ENCODE peak calls at places on chromosome 6, in four cellular contexts. T is astrocyte of the cerebellum, E is AG04450, X is PC-9. C is an unnamed sample.

GRCh38 chr6:6841571-6841970 is 253.1 kb downstream of the LY86 start:
- DNase-seq in T (no peak), E (no peak), X (no peak), C (peak)

GRCh38 chr6:159852877-159853276 is 37.9 kb upstream of the MAS1 start:
- DNase-seq in T (no peak), E (no peak), X (no peak), C (no peak)

GRCh38 chr6:158754738-158755137 is 64.4 kb downstream of the EZR start:
- DNase-seq in T (no peak), E (no peak), X (no peak), C (no peak)

GRCh38 chr6:148885920-148886845 is 139.4 kb downstream of the UST start:
- DNase-seq in T (no peak), E (no peak), X (no peak), C (no peak)

GRCh38 chr6:75812560-75812959 is 63.5 kb downstream of the MYO6 start:
- DNase-seq in T (no peak), E (no peak), X (no peak), C (no peak)

GRCh38 chr6:23218751-23219150 is 649.4 kb downstream of the HDGFL1 start:
- DNase-seq in T (no peak), E (no peak), X (no peak), C (no peak)

GRCh38 chr6:33209856-33210255 is 1.6 kb downstream of the RING1 start:
- DNase-seq in T (no peak), E (no peak), X (no peak), C (no peak)

GRCh38 chr6:72689107-72689954 is 67.5 kb downstream of the KCNQ5 start:
- DNase-seq in T (no peak), E (no peak), X (no peak), C (no peak)

GRCh38 chr6:75436869-75437268 is 56.7 kb downstream of the FILIP1 start:
- DNase-seq in T (no peak), E (no peak), X (no peak), C (no peak)

GRCh38 chr6:15662246-15663056 is at the start of gene DTNBP1:
- DNase-seq in T (no peak), E (no peak), X (peak), C (peak)

GRCh38 chr6:145318952-145319351 is 416.4 kb downstream of the EPM2A start:
- DNase-seq in T (no peak), E (no peak), X (no peak), C (no peak)
- TF ChIP-seq CTCF in T (no peak), E (no peak), X (no peak), C (no peak)

GRCh38 chr6:44415424-44415823 is 27.9 kb downstream of the CDC5L start:
- DNase-seq in T (no peak), E (no peak), X (no peak), C (no peak)
- TF ChIP-seq CTCF in T (no peak), E (no peak), X (no peak), C (no peak)

DNA sequence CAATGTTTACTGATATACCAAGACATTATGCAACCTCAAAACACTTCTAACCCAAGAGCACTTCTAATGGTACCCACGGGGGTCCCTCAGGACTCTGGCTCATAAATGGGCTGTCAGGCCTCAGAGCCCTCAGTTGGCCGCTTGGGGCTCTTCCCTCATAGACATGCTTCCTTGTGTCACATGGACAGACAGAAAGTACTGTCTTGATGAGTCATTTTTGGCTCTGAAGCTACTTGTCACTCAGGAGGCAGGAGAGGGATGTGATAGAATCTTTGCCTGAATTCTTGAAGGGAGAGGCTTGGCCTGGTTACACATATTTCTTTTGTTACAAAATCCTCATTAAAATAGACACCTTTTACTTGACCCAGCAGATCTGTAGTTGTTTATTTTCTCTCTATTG is 15.1 kb upstream of the EDN1 start:
- DNase-seq in T (no peak), E (no peak), X (peak), C (no peak)
- TF ChIP-seq CTCF in T (no peak), E (no peak), X (peak), C (no peak)

GRCh38 chr6:37952027-37952426 is 132.5 kb downstream of the ZFAND3 start:
- DNase-seq in T (no peak), E (no peak), X (no peak), C (no peak)
- TF ChIP-seq CTCF in T (no peak), E (no peak), X (no peak), C (no peak)

GRCh38 chr6:112781236-112781635 is 434.1 kb downstream of the RFPL4B start:
- DNase-seq in T (no peak), E (no peak), X (no peak), C (no peak)
- TF ChIP-seq CTCF in T (peak), E (peak), X (no peak), C (peak)

DNA sequence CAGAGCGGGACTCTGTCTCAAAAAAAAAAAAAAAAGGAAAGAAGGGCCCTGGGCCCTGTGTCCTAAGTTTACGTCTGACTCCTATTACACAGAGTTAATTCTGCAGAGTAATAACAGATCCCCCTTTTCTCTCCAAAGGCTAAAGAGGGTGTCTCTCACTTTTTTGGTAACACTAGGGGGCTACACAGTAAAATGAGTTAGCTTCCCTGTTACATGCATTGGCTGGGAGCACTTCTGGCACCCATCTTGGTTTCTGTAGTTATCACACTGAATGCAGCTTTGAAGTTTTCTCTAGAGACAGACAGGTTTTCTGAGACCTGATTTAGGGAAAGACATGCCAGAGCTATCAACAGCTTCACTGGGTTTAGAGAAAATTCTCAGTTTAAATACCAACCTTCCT is 29.2 kb downstream of the RNF8 start:
- DNase-seq in T (no peak), E (no peak), X (no peak), C (no peak)
- TF ChIP-seq CTCF in T (no peak), E (peak), X (no peak), C (peak)

GRCh38 chr6:170025341-170026271 is 265.3 kb downstream of the DLL1 start:
- DNase-seq in T (no peak), E (no peak), X (no peak), C (no peak)

GRCh38 chr6:170027111-170028043 is 263.5 kb downstream of the DLL1 start:
- DNase-seq in T (no peak), E (no peak), X (no peak), C (no peak)

GRCh38 chr6:170024940-170025339 is 265.9 kb downstream of the DLL1 start:
- DNase-seq in T (peak), E (peak), X (no peak), C (no peak)

GRCh38 chr6:170028629-170029345 is 262.1 kb downstream of the DLL1 start:
- DNase-seq in T (no peak), E (no peak), X (no peak), C (no peak)

GRCh38 chr6:170026272-170027110 is 264.4 kb downstream of the DLL1 start:
- DNase-seq in T (no peak), E (no peak), X (peak), C (no peak)
- TF ChIP-seq CTCF in T (no peak), E (no peak), X (no peak), C (no peak)